ENCODE peak calls at places on chromosomes 3 and 15, in eight cellular contexts. One of them, this sample, is unnamed.

GRCh38 chr15:74261685-74262084 is 25.6 kb downstream of the CCDC33 start:
- DNase-seq in cardiac fibroblast: no peak
- DNase-seq in choroid plexus epithelial cell: no peak
- DNase-seq in NB4: no peak
- DNase-seq in adipocyte: no peak
- DNase-seq in AG09319: no peak
- DNase-seq in stimulated activated naive CD4-positive, alpha-beta T cell: no peak
- DNase-seq in IMR-90: no peak
- DNase-seq in this sample: no peak

GRCh38 chr15:101314301-101314700 is 19.3 kb upstream of the SNRPA1 start:
- DNase-seq in adipocyte: no peak
- DNase-seq in stimulated activated naive CD4-positive, alpha-beta T cell: no peak
- DNase-seq in choroid plexus epithelial cell: no peak
- DNase-seq in cardiac fibroblast: no peak
- DNase-seq in IMR-90: no peak
- DNase-seq in AG09319: no peak
- DNase-seq in NB4: no peak
- DNase-seq in this sample: no peak

GRCh38 chr15:101600024-101600423 is 52.2 kb downstream of the TM2D3 start:
- DNase-seq in IMR-90: no peak
- DNase-seq in cardiac fibroblast: no peak
- DNase-seq in stimulated activated naive CD4-positive, alpha-beta T cell: no peak
- DNase-seq in adipocyte: no peak
- DNase-seq in choroid plexus epithelial cell: no peak
- DNase-seq in AG09319: no peak
- DNase-seq in NB4: no peak
- DNase-seq in this sample: no peak

GRCh38 chr3:53234130-53234840 is 21.5 kb downstream of the TKT start:
- DNase-seq in choroid plexus epithelial cell: no peak
- DNase-seq in IMR-90: no peak
- DNase-seq in NB4: no peak
- DNase-seq in cardiac fibroblast: no peak
- DNase-seq in adipocyte: no peak
- DNase-seq in stimulated activated naive CD4-positive, alpha-beta T cell: no peak
- DNase-seq in AG09319: no peak
- DNase-seq in this sample: no peak

GRCh38 chr15:51736646-51737537 is 563 bp downstream of the LYSMD2 start:
- DNase-seq in adipocyte: peak
- DNase-seq in AG09319: no peak
- DNase-seq in IMR-90: no peak
- DNase-seq in choroid plexus epithelial cell: peak
- DNase-seq in cardiac fibroblast: peak
- DNase-seq in stimulated activated naive CD4-positive, alpha-beta T cell: peak
- DNase-seq in NB4: peak
- DNase-seq in this sample: peak

GRCh38 chr3:195106418-195106906 is 164.5 kb downstream of the XXYLT1 start:
- DNase-seq in IMR-90: peak
- DNase-seq in adipocyte: peak
- DNase-seq in NB4: peak
- DNase-seq in AG09319: no peak
- DNase-seq in choroid plexus epithelial cell: peak
- DNase-seq in stimulated activated naive CD4-positive, alpha-beta T cell: peak
- DNase-seq in cardiac fibroblast: peak
- DNase-seq in this sample: peak

GRCh38 chr3:123799544-123800351 is 84.4 kb downstream of the MYLK start:
- DNase-seq in IMR-90: peak
- DNase-seq in choroid plexus epithelial cell: peak
- DNase-seq in cardiac fibroblast: no peak
- DNase-seq in AG09319: no peak
- DNase-seq in adipocyte: peak
- DNase-seq in stimulated activated naive CD4-positive, alpha-beta T cell: no peak
- DNase-seq in NB4: no peak
- DNase-seq in this sample: no peak

GRCh38 chr3:56257826-56258225 is 210.4 kb downstream of the ERC2 start:
- DNase-seq in NB4: no peak
- DNase-seq in stimulated activated naive CD4-positive, alpha-beta T cell: no peak
- DNase-seq in cardiac fibroblast: no peak
- DNase-seq in adipocyte: no peak
- DNase-seq in IMR-90: no peak
- DNase-seq in choroid plexus epithelial cell: no peak
- DNase-seq in AG09319: no peak
- DNase-seq in this sample: no peak

GRCh38 chr3:42659451-42660130 is 6.1 kb downstream of the ZBTB47 start:
- DNase-seq in adipocyte: no peak
- DNase-seq in choroid plexus epithelial cell: no peak
- DNase-seq in AG09319: no peak
- DNase-seq in stimulated activated naive CD4-positive, alpha-beta T cell: no peak
- DNase-seq in NB4: no peak
- DNase-seq in IMR-90: no peak
- DNase-seq in cardiac fibroblast: no peak
- DNase-seq in this sample: no peak

GRCh38 chr3:113898892-113899291 is 48.9 kb upstream of the ZDHHC23 start:
- DNase-seq in adipocyte: peak
- DNase-seq in NB4: peak
- DNase-seq in AG09319: peak
- DNase-seq in stimulated activated naive CD4-positive, alpha-beta T cell: no peak
- DNase-seq in choroid plexus epithelial cell: peak
- DNase-seq in IMR-90: peak
- DNase-seq in cardiac fibroblast: peak
- DNase-seq in this sample: no peak

GRCh38 chr3:12656193-12656592 is 7.7 kb downstream of the RAF1 start:
- DNase-seq in AG09319: no peak
- DNase-seq in choroid plexus epithelial cell: no peak
- DNase-seq in cardiac fibroblast: no peak
- DNase-seq in stimulated activated naive CD4-positive, alpha-beta T cell: no peak
- DNase-seq in NB4: no peak
- DNase-seq in IMR-90: no peak
- DNase-seq in adipocyte: no peak
- DNase-seq in this sample: no peak

GRCh38 chr3:154181127-154181691 is 60.0 kb downstream of the ARHGEF26 start:
- DNase-seq in AG09319: no peak
- DNase-seq in NB4: no peak
- DNase-seq in cardiac fibroblast: no peak
- DNase-seq in IMR-90: no peak
- DNase-seq in stimulated activated naive CD4-positive, alpha-beta T cell: no peak
- DNase-seq in adipocyte: no peak
- DNase-seq in choroid plexus epithelial cell: peak
- DNase-seq in this sample: no peak

GRCh38 chr3:143252931-143253330 is 133.4 kb downstream of the CHST2 start:
- DNase-seq in AG09319: no peak
- DNase-seq in IMR-90: no peak
- DNase-seq in NB4: no peak
- DNase-seq in cardiac fibroblast: no peak
- DNase-seq in stimulated activated naive CD4-positive, alpha-beta T cell: no peak
- DNase-seq in choroid plexus epithelial cell: no peak
- DNase-seq in adipocyte: peak
- DNase-seq in this sample: no peak

GRCh38 chr15:96334705-96335428 is 4.4 kb downstream of the NR2F2 start:
- DNase-seq in cardiac fibroblast: peak
- DNase-seq in IMR-90: no peak
- DNase-seq in choroid plexus epithelial cell: peak
- DNase-seq in adipocyte: peak
- DNase-seq in AG09319: no peak
- DNase-seq in NB4: no peak
- DNase-seq in stimulated activated naive CD4-positive, alpha-beta T cell: no peak
- DNase-seq in this sample: peak

GRCh38 chr15:43441316-43441715 is 51.6 kb downstream of the TP53BP1 start:
- DNase-seq in choroid plexus epithelial cell: peak
- DNase-seq in AG09319: no peak
- DNase-seq in NB4: peak
- DNase-seq in stimulated activated naive CD4-positive, alpha-beta T cell: no peak
- DNase-seq in IMR-90: peak
- DNase-seq in adipocyte: peak
- DNase-seq in cardiac fibroblast: peak
- DNase-seq in this sample: peak

GRCh38 chr15:61079529-61079928 is 149.6 kb downstream of the RORA start:
- DNase-seq in cardiac fibroblast: no peak
- DNase-seq in NB4: no peak
- DNase-seq in AG09319: no peak
- DNase-seq in adipocyte: no peak
- DNase-seq in IMR-90: no peak
- DNase-seq in choroid plexus epithelial cell: no peak
- DNase-seq in stimulated activated naive CD4-positive, alpha-beta T cell: no peak
- DNase-seq in this sample: no peak